ENCODE peak calls at places on chromosomes 11 and 22, in four cellular contexts. C, V, Z and R are unnamed samples. For H3K4me1, the result is how much of the 10 kb centered on the place peaks cover.

GRCh38 chr22:21761086-21761485 is 25.5 kb upstream of the YPEL1 start:
- DNase-seq in C (peak), V (no peak), Z (no peak), R (no peak)

GRCh38 chr22:30471616-30472318 is at the start of gene SEC14L3:
- DNase-seq in C (no peak), V (no peak), Z (no peak), R (no peak)

GRCh38 chr22:38881464-38881871 is 9.5 kb upstream of the CBX6 start:
- DNase-seq in C (peak), V (no peak), Z (no peak), R (no peak)

GRCh38 chr11:96869207-96869606 is 479.4 kb downstream of the JRKL start:
- DNase-seq in V (peak), C (peak), Z (no peak), R (no peak)

GRCh38 chr11:36363361-36364272 is 67.5 kb downstream of the PRR5L start:
- DNase-seq in V (no peak), C (peak), Z (peak), R (no peak)

GRCh38 chr11:73317373-73317772 is 9.3 kb downstream of the ARHGEF17 start:
- DNase-seq in C (peak), V (no peak), Z (no peak), R (no peak)

GRCh38 chr11:1116104-1116503 is 41.4 kb downstream of the MUC2 start:
- DNase-seq in Z (peak), V (no peak), C (no peak), R (no peak)

GRCh38 chr11:112801286-112802088 is 159.7 kb upstream of the NCAM1 start:
- DNase-seq in C (no peak), Z (no peak), V (no peak), R (no peak)

GRCh38 chr11:92227954-92228935 is 3.6 kb downstream of the FAT3 start:
- DNase-seq in Z (no peak), C (peak), V (no peak), R (peak)

GRCh38 chr11:72782081-72782920 is 11.5 kb downstream of the STARD10 start:
- DNase-seq in Z (peak), C (no peak), V (no peak), R (peak)

GRCh38 chr11:64844330-64845124 is at the start of gene CDC42BPG:
- DNase-seq in V (peak), Z (peak), C (peak), R (peak)

GRCh38 chr11:103862827-103863213 is 173.6 kb upstream of the DDI1 start:
- DNase-seq in V (no peak), C (no peak), Z (peak), R (no peak)

GRCh38 chr11:113345978-113346377 is 31.6 kb downstream of the TTC12 start:
- DNase-seq in Z (no peak), V (peak), C (peak), R (no peak)

GRCh38 chr11:129862123-129862522 is 33.3 kb downstream of the NFRKB start:
- DNase-seq in C (no peak), V (no peak), Z (peak), R (no peak)

GRCh38 chr11:69640260-69640994 is 529 bp upstream of the CCND1 start:
- DNase-seq in V (peak), Z (peak), C (no peak), R (no peak)

GRCh38 chr11:112058103-112058502 is 15.7 kb downstream of the PIH1D2 start:
- DNase-seq in V (no peak), C (no peak), Z (no peak), R (no peak)

GRCh38 chr11:111334495-111335123 is 36.3 kb downstream of the POU2AF3 start:
- DNase-seq in Z (peak), V (no peak), C (peak), R (peak)

GRCh38 chr11:46279393-46280099 is 2.1 kb downstream of the CREB3L1 start:
- DNase-seq in Z (no peak), C (peak), V (no peak), R (peak)

GRCh38 chr11:71572811-71573210 is 7.4 kb downstream of the KRTAP5-10 start:
- DNase-seq in C (no peak), Z (no peak), V (no peak), R (no peak)

GRCh38 chr11:68331338-68331947 is 19.1 kb downstream of the LRP5 start:
- DNase-seq in V (no peak), C (no peak), Z (peak), R (no peak)

GRCh38 chr11:121435796-121436511 is 16.2 kb upstream of the SORL1 start:
- DNase-seq in V (no peak), Z (peak), C (no peak), R (no peak)

GRCh38 chr11:2209370-2209801 is 37.8 kb upstream of the TH start:
- DNase-seq in C (no peak), V (no peak), Z (no peak), R (peak)

GRCh38 chr11:134118016-134118415 is 49.1 kb downstream of the JAM3 start:
- DNase-seq in Z (no peak), V (no peak), C (peak), R (no peak)

GRCh38 chr11:31887180-31887579 is 76.1 kb upstream of the PAX6 start:
- DNase-seq in V (no peak), C (no peak), Z (peak), R (peak)

GRCh38 chr22:38257650-38258246 is 15.1 kb downstream of the TMEM184B start:
- DNase-seq in V (no peak), Z (peak), C (no peak), R (no peak)

GRCh38 chr22:30422481-30423295 is 2.9 kb upstream of the MTFP1 start:
- DNase-seq in C (peak), V (peak), Z (peak), R (no peak)

GRCh38 chr11:108871152-108871551 is 206.3 kb downstream of the DDX10 start:
- DNase-seq in V (peak), C (peak), Z (peak), R (peak)

GRCh38 chr11:113805640-113806039 is 26.0 kb downstream of the CLDN25 start:
- DNase-seq in C (no peak), Z (no peak), V (no peak), R (no peak)

GRCh38 chr22:49748514-49748913 is 79.2 kb downstream of the BRD1 start:
- DNase-seq in C (no peak), Z (no peak), V (no peak), R (no peak)

GRCh38 chr22:49747705-49748104 is 80.0 kb downstream of the BRD1 start:
- DNase-seq in Z (no peak), V (no peak), C (no peak), R (no peak)

GRCh38 chr22:49747130-49747529 is 80.5 kb downstream of the BRD1 start:
- DNase-seq in V (no peak), Z (no peak), C (no peak), R (no peak)

GRCh38 chr22:49749885-49750510 is 77.7 kb downstream of the BRD1 start:
- DNase-seq in Z (no peak), C (no peak), V (no peak), R (peak)

DNA sequence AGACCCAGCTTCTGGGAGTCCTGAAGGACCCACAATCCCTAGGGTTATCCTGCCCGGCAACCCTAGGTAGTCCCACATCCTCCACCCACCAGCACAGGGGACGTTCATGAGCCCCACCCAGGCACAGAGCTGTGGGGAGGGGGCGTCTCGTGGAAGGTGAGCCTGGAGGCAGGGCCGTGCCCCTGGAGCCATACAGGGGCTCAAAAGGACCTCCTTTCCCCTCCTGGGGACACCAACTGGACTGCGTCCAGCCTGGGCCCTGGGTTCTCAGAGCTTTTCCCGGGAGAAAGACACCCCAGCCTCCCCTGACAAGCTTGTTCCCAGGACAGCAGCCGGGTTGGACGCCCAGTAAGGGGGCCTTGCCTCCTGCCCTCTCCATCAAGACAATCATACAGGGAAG is 78.4 kb downstream of the BRD1 start:
- DNase-seq in C (no peak), V (no peak), Z (peak), R (peak)
- H3K9ac ChIP-seq in C (no peak), V (no peak), Z (no peak), R (no peak)

GRCh38 chr11:118911880-118912741 is 13.6 kb downstream of the BCL9L start:
- DNase-seq in C (peak), Z (peak), V (peak), R (no peak)
- H3K4me1 ChIP-seq in C (half or more), Z (half or more), V (half or more), R (half or more)

GRCh38 chr11:8908099-8908498 is 2.9 kb upstream of the AKIP1 start:
- DNase-seq in Z (no peak), V (no peak), C (no peak), R (no peak)

GRCh38 chr11:8907116-8907515 is 3.9 kb upstream of the AKIP1 start:
- DNase-seq in Z (no peak), V (no peak), C (no peak), R (no peak)

GRCh38 chr11:8910662-8911039 is 338 bp upstream of the AKIP1 start:
- DNase-seq in Z (no peak), V (no peak), C (no peak), R (no peak)

GRCh38 chr11:8905528-8906165 is 5.3 kb upstream of the AKIP1 start:
- DNase-seq in V (peak), Z (no peak), C (peak), R (no peak)

DNA sequence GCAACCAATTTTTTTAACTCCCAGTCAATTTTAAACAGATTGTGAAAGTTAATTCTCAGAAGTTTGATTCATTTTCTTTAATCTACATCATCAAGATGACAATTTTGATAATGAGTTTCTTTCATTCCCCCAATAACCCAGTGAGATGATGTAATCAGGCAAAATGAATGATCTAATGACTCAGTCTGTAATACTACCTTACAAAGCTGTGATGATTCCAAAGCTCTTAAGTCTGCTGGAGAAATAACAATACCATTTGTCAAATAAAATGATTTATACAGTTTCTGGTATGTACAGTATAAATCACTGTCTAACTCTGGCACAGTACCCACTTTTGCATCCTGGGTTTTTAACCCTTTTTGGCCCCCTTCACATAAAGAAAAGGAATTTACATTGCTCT is 4.4 kb upstream of the AKIP1 start:
- DNase-seq in C (peak), Z (no peak), V (peak), R (no peak)
- H3K27ac ChIP-seq in C (no peak), Z (no peak), V (peak), R (no peak)

DNA sequence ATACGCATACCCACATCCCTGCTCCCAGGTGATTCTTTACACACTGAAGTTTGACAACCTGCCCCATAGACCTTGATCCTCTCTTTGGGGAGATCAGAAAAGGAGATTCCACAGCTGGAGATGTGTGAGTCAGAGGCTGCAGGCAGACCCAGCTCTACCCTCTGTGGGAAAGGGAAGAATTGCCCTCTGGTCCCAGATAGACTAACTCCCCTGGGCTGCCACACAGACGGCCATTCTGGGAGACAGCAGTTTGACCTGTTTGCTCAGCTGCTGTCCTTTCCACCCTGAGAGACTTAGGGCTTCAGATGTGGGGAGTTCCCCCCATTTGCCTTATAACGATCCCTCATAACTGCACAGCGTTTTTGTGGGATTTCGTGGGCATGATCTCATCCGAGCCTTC is 14.0 kb downstream of the FAM83F start:
- DNase-seq in Z (no peak), C (peak), V (peak), R (no peak)
- H3K9ac ChIP-seq in Z (no peak), C (no peak), V (no peak), R (no peak)

GRCh38 chr11:86438685-86439084 is 64.0 kb downstream of the CCDC81 start:
- DNase-seq in V (peak), Z (no peak), C (peak), R (no peak)
- H3K4me1 ChIP-seq in V (under half), Z (under half), C (under half), R (under half)